ENCODE peak calls at places on chromosomes 6 and 20, in seven cellular contexts. V, O, X, B, U, H and E are unnamed samples.

GRCh38 chr6:42453649-42454427 is 2.1 kb upstream of the TRERF1 start:
- DNase-seq in V (peak), O (no peak), X (no peak), B (no peak), U (peak), H (peak), E (peak)

GRCh38 chr20:60437418-60437817 is 479.2 kb downstream of the CDH26 start:
- DNase-seq in V (no peak), O (no peak), X (no peak), B (no peak), U (no peak), H (no peak), E (no peak)

GRCh38 chr6:50333696-50334095 is 284.0 kb upstream of the DEFB112 start:
- DNase-seq in V (no peak), O (no peak), X (no peak), B (no peak), U (no peak), H (no peak), E (no peak)

GRCh38 chr6:154403803-154404202 is 47.2 kb upstream of the IPCEF1 start:
- DNase-seq in V (no peak), O (peak), X (no peak), B (peak), U (no peak), H (peak), E (peak)

GRCh38 chr20:62545271-62545670 is 69.5 kb upstream of the GATA5 start:
- DNase-seq in V (peak), O (no peak), X (no peak), B (no peak), U (no peak), H (no peak), E (no peak)

GRCh38 chr6:36968266-36968977 is 13.9 kb downstream of the PI16 start:
- DNase-seq in V (no peak), O (no peak), X (no peak), B (no peak), U (no peak), H (no peak), E (no peak)

GRCh38 chr6:97885844-97886243 is 602.8 kb upstream of the MMS22L start:
- DNase-seq in V (no peak), O (no peak), X (no peak), B (no peak), U (no peak), H (no peak), E (no peak)

GRCh38 chr6:42819803-42820508 is 38.1 kb downstream of the BICRAL start:
- DNase-seq in V (no peak), O (no peak), X (no peak), B (no peak), U (no peak), H (no peak), E (no peak)

GRCh38 chr20:18590163-18590562 is 2.3 kb downstream of the DTD1 start:
- DNase-seq in V (no peak), O (no peak), X (no peak), B (no peak), U (no peak), H (no peak), E (peak)

GRCh38 chr20:7308163-7308562 is 540.7 kb downstream of the BMP2 start:
- DNase-seq in V (no peak), O (no peak), X (no peak), B (no peak), U (no peak), H (no peak), E (no peak)

GRCh38 chr6:138287144-138287955 is 69.1 kb upstream of the PBOV1 start:
- DNase-seq in V (no peak), O (no peak), X (no peak), B (no peak), U (no peak), H (no peak), E (peak)

GRCh38 chr6:108027054-108027453 is 47.5 kb downstream of the OSTM1 start:
- DNase-seq in V (no peak), O (no peak), X (no peak), B (no peak), U (no peak), H (no peak), E (no peak)

GRCh38 chr6:41560440-41561192 is 14.4 kb downstream of the FOXP4 start:
- DNase-seq in V (peak), O (no peak), X (no peak), B (no peak), U (no peak), H (peak), E (no peak)

GRCh38 chr20:10089871-10090587 is 55.2 kb downstream of the ANKEF1 start:
- DNase-seq in V (no peak), O (no peak), X (no peak), B (no peak), U (no peak), H (no peak), E (no peak)

GRCh38 chr6:170188571-170189001 is 102.3 kb downstream of the DLL1 start:
- DNase-seq in V (no peak), O (no peak), X (no peak), B (no peak), U (no peak), H (no peak), E (no peak)

GRCh38 chr20:2798814-2799213 is 1.6 kb downstream of the CPXM1 start:
- DNase-seq in V (no peak), O (no peak), X (no peak), B (no peak), U (no peak), H (no peak), E (peak)

GRCh38 chr6:27747637-27748036 is 164.6 kb downstream of the OR2B2 start:
- DNase-seq in V (no peak), O (no peak), X (no peak), B (no peak), U (no peak), H (no peak), E (no peak)

GRCh38 chr6:146351018-146351417 is 192.6 kb upstream of the RAB32 start:
- DNase-seq in V (no peak), O (no peak), X (no peak), B (no peak), U (no peak), H (no peak), E (no peak)

GRCh38 chr20:23583526-23583925 is 15.2 kb upstream of the CST9L start:
- DNase-seq in V (no peak), O (no peak), X (no peak), B (no peak), U (no peak), H (no peak), E (no peak)

GRCh38 chr6:163405412-163406309 is 8.9 kb upstream of the QKI start:
- DNase-seq in V (peak), O (no peak), X (no peak), B (no peak), U (no peak), H (peak), E (peak)

GRCh38 chr6:118319890-118320289 is 228.2 kb upstream of the PLN start:
- DNase-seq in V (no peak), O (peak), X (no peak), B (no peak), U (no peak), H (no peak), E (no peak)

GRCh38 chr20:36399147-36399968 is 93.2 kb downstream of the DLGAP4 start:
- DNase-seq in V (no peak), O (peak), X (no peak), B (peak), U (peak), H (no peak), E (peak)

GRCh38 chr20:50232651-50233324 is 42.2 kb downstream of the CEBPB start:
- DNase-seq in V (no peak), O (no peak), X (no peak), B (no peak), U (no peak), H (no peak), E (no peak)

GRCh38 chr6:53664623-53665022 is 933 bp downstream of the KLHL31 start:
- DNase-seq in V (no peak), O (no peak), X (no peak), B (no peak), U (no peak), H (no peak), E (no peak)

GRCh38 chr20:56631318-56631989 is 2.3 kb downstream of the TFAP2C start:
- DNase-seq in V (peak), O (no peak), X (no peak), B (no peak), U (no peak), H (no peak), E (no peak)

GRCh38 chr6:156883497-156884252 is 106.5 kb downstream of the ARID1B start:
- DNase-seq in V (no peak), O (no peak), X (no peak), B (no peak), U (no peak), H (no peak), E (no peak)

GRCh38 chr6:167827588-167828324 is 1.0 kb downstream of the AFDN start:
- DNase-seq in V (peak), O (peak), X (peak), B (no peak), U (peak), H (peak), E (peak)

GRCh38 chr6:109454483-109455160 is 950 bp downstream of the MICAL1 start:
- DNase-seq in V (peak), O (peak), X (no peak), B (no peak), U (no peak), H (no peak), E (no peak)

GRCh38 chr6:162481938-162482337 is 245.6 kb downstream of the PRKN start:
- DNase-seq in V (no peak), O (no peak), X (no peak), B (no peak), U (no peak), H (no peak), E (no peak)

GRCh38 chr6:12099623-12100022 is 87.5 kb downstream of the HIVEP1 start:
- DNase-seq in V (no peak), O (no peak), X (no peak), B (no peak), U (no peak), H (no peak), E (peak)

GRCh38 chr6:112010328-112010727 is 43.6 kb upstream of the CCN6 start:
- DNase-seq in V (no peak), O (no peak), X (no peak), B (no peak), U (no peak), H (no peak), E (peak)

GRCh38 chr6:34132486-34133185 is 13.3 kb downstream of the GRM4 start:
- DNase-seq in V (no peak), O (peak), X (peak), B (no peak), U (peak), H (no peak), E (peak)

GRCh38 chr6:139364302-139364981 is 10.0 kb downstream of the CITED2 start:
- DNase-seq in V (no peak), O (no peak), X (no peak), B (peak), U (no peak), H (no peak), E (peak)

GRCh38 chr20:50578061-50578777 is 68.0 kb downstream of the PTPN1 start:
- DNase-seq in V (no peak), O (no peak), X (no peak), B (no peak), U (no peak), H (no peak), E (no peak)

GRCh38 chr20:24102290-24102689 is 113.7 kb upstream of the GGTLC1 start:
- DNase-seq in V (no peak), O (no peak), X (no peak), B (no peak), U (no peak), H (no peak), E (peak)

GRCh38 chr6:113903666-113904330 is 46.7 kb downstream of the MARCKS start:
- DNase-seq in V (no peak), O (no peak), X (no peak), B (no peak), U (no peak), H (peak), E (peak)